ENCODE peak calls at places on chromosome 1, in four cellular contexts. A is K562, F is GM12878, X is HepG2. H is an unnamed sample.

GRCh38 chr1:119841306-119841705 is 30.0 kb upstream of the REG4 start:
- DNase-seq in A (no peak), F (no peak), X (no peak), H (no peak)

GRCh38 chr1:1430114-1430982 is 5.1 kb upstream of the VWA1 start:
- DNase-seq in A (no peak), F (no peak), X (peak; percentile 53), H (peak; percentile 62)

GRCh38 chr1:205595861-205596260 is 36.0 kb downstream of the ELK4 start:
- DNase-seq in A (no peak), F (no peak), X (no peak), H (no peak)

GRCh38 chr1:233544304-233544703 is 69.6 kb upstream of the KCNK1 start:
- DNase-seq in A (no peak), F (no peak), X (no peak), H (no peak)

GRCh38 chr1:119488216-119488615 is 18.8 kb upstream of the HSD3B1 start:
- DNase-seq in A (no peak), F (no peak), X (no peak), H (no peak)

GRCh38 chr1:193143285-193143684 is 21.5 kb downstream of the CDC73 start:
- DNase-seq in A (no peak), F (no peak), X (no peak), H (no peak)

GRCh38 chr1:905811-906531 is 17.8 kb upstream of the SAMD11 start:
- DNase-seq in A (no peak), F (no peak), X (no peak), H (no peak)

GRCh38 chr1:224894915-224895314 is 34.6 kb upstream of the DNAH14 start:
- DNase-seq in A (peak; percentile 19), F (no peak), X (peak; percentile 7), H (no peak)

GRCh38 chr1:160711528-160712311 is at the start of gene CD48:
- DNase-seq in A (no peak), F (no peak), X (no peak), H (no peak)

GRCh38 chr1:146049436-146049835 is 27.9 kb upstream of the HJV start:
- DNase-seq in A (no peak), F (no peak), X (no peak), H (peak; percentile 38)

GRCh38 chr1:205510308-205510950 is 6.0 kb downstream of the CDK18 start:
- DNase-seq in A (no peak), F (no peak), X (no peak), H (no peak)

GRCh38 chr1:169576241-169576933 is 9.9 kb downstream of the F5 start:
- DNase-seq in A (no peak), F (no peak), X (peak; percentile 69), H (no peak)

GRCh38 chr1:211478376-211478775 is 13.6 kb downstream of the RD3 start:
- DNase-seq in A (no peak), F (no peak), X (no peak), H (no peak)

GRCh38 chr1:92886886-92887419 is 55.1 kb downstream of the RPL5 start:
- DNase-seq in A (no peak), F (no peak), X (peak; percentile 93), H (no peak)

GRCh38 chr1:228922722-228923376 is 187.6 kb downstream of the RHOU start:
- DNase-seq in A (no peak), F (no peak), X (peak; percentile 77), H (no peak)

GRCh38 chr1:151838491-151839412 is 868 bp downstream of the C2CD4D start:
- DNase-seq in A (no peak), F (no peak), X (no peak), H (peak; percentile 54)

GRCh38 chr1:28178690-28179485 is 2.4 kb upstream of the PTAFR start:
- DNase-seq in A (no peak), F (no peak), X (no peak), H (no peak)

GRCh38 chr1:905071-905749 is 18.5 kb upstream of the SAMD11 start:
- DNase-seq in A (no peak), F (no peak), X (no peak), H (peak; percentile 59)

GRCh38 chr1:226698659-226699058 is 40.4 kb downstream of the ITPKB start:
- DNase-seq in A (no peak), F (no peak), X (no peak), H (no peak)
- TF ChIP-seq NR2C2 in A (no peak), F (no peak), X (no peak), H (no peak)

GRCh38 chr1:180969429-180969828 is 53.2 kb downstream of the STX6 start:
- DNase-seq in A (no peak), F (no peak), X (no peak), H (no peak)

GRCh38 chr1:180974236-180974635 is 48.4 kb downstream of the STX6 start:
- DNase-seq in A (no peak), F (no peak), X (no peak), H (no peak)

GRCh38 chr1:180973360-180973759 is 49.3 kb downstream of the STX6 start:
- DNase-seq in A (no peak), F (no peak), X (no peak), H (no peak)

GRCh38 chr1:180970333-180971079 is 52.2 kb downstream of the STX6 start:
- DNase-seq in A (peak; percentile 35), F (no peak), X (no peak), H (no peak)

GRCh38 chr1:180971273-180971997 is 51.2 kb downstream of the STX6 start:
- DNase-seq in A (no peak), F (no peak), X (no peak), H (no peak)
- TF ChIP-seq ATF3 in A (no peak), F (no peak), X (no peak), H (no peak)

GRCh38 chr1:234886081-234886874 is 242.4 kb downstream of the TOMM20 start:
- DNase-seq in A (no peak), F (no peak), X (no peak), H (no peak)
- TF ChIP-seq NR2C2 in A (no peak), F (no peak), X (no peak), H (no peak)

DNA sequence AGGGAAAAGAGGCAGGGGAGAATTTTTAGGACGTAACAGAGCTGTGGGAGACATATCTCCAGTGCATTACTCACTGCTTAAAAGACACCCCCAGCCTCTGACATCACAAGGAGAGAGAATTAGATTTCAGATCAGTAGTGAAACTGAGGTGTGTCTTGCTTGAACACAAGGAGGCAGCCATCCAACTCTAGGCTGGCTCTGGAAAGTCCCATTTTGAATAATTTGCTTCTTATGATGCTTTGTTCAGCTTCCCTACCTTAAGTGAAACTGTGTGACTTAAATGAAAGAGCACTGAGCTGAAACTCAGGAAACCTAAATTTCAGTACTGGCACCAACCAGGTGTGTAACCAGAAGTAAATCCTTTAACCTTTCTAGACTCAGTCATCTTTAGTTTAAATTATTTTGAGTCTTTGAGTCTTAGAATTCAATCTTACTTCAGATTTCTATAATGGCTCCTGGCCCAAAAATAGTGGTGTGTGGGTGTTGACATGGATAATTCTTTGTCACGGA is 251.6 kb upstream of the SGIP1 start:
- DNase-seq in A (no peak), F (peak; percentile 98), X (no peak), H (no peak)
- TF ChIP-seq ATF3 in A (no peak), F (no peak), X (no peak), H (no peak)

GRCh38 chr1:209672705-209673630 is 2.2 kb upstream of the G0S2 start:
- DNase-seq in A (peak; percentile 32), F (peak; percentile 90), X (no peak), H (no peak)
- TF ChIP-seq NR2C2 in A (no peak), F (no peak), X (no peak), H (no peak)

DNA sequence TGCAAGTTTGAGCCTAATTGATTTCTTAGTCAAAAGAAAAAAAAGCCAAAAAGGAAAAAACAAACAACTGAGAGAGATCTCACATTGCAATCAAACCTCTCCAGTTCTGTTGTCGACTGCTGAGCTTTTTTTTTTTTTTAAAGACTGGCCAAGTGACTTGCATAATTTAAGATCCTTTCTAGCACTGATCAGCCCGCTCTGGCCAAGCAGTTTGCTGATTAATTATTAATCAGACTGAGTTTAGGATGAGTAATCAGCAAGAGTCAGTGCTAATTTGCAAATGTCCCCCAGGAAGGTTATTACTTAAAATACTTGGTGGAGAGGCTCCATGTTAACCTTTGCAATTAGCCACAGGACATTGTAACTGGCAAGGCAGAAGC is 39.3 kb downstream of the HMGB4 start:
- DNase-seq in A (no peak), F (peak; percentile 33), X (no peak), H (no peak)
- TF ChIP-seq ATF3 in A (no peak), F (no peak), X (no peak), H (no peak)

DNA sequence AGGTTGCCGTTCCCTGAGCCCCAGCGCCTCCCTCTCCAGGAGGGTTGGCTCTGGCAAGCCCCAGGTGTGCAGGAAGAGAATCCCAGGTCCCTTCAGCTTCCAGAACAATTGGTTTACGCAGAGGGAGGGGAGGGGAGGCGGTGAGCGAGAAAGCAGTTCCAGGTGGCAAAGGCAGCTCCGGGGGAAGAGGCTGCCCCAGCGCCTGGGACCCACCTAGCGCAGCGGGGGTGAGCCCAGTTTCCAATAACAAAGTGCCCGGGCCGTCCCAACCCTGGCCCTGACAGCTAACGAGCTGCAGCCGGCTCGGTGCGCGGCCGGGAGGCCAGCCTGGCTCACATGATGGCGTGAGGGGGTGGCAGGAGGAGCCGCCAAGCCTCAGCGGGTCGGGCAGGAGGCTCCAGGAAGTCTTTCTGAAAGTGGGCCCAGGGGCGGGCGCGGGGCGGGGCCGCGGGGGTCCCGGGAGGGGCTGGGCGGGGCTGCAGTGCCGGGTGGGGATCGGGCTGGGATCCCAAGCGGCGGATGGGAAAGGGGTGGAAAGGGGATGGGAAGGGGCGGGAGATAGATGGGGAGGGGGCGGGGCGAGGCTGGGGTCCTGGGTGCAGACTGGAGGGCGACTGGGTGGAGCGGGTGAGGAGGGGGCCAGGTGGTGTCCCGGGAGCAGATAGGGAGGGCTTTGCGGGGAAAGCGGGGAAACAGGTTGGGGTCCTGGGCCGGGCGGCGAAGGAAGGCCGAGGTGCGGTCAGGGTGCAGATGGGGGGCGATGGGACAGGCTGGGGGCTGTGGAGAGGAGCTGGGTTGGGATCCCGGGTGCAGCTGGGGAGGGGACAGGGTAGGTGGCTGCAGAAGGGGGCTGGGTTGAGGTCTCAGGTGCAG is 22.8 kb downstream of the DHRS3 start:
- DNase-seq in A (no peak), F (no peak), X (no peak), H (peak; percentile 86)
- TF ChIP-seq NR2C2 in A (no peak), F (no peak), X (no peak), H (no peak)

GRCh38 chr1:3049164-3049563 is 19.8 kb upstream of the PRDM16 start:
- DNase-seq in A (no peak), F (no peak), X (no peak), H (no peak)
- TF ChIP-seq ATF3 in A (no peak), F (no peak), X (no peak), H (no peak)

H was measured in WTC11.